ENCODE peak calls at places on chromosomes 7 and 10, in four cellular contexts. L is left lung; Y is thoracic aorta; X is CD4-positive, alpha-beta memory T cell. J is an unnamed sample. For H3K4me1, the result is how much of the 10 kb centered on the place peaks cover.

GRCh38 chr7:36047254-36047653 is 105.8 kb upstream of the EEPD1 start:
- DNase-seq in L (no peak), X (no peak), Y (no peak), J (no peak)

GRCh38 chr7:2063562-2064360 is 169.0 kb downstream of the MAD1L1 start:
- DNase-seq in L (no peak), X (no peak), Y (no peak), J (no peak)

GRCh38 chr10:13834581-13835286 is 248.0 kb downstream of the PRPF18 start:
- DNase-seq in Y (no peak), X (no peak), L (no peak), J (no peak)

GRCh38 chr10:35304649-35305048 is 31.7 kb upstream of the CCNY start:
- DNase-seq in X (no peak), Y (no peak), L (no peak), J (no peak)

GRCh38 chr10:132458595-132459251 is 61.7 kb downstream of the PWWP2B start:
- DNase-seq in Y (no peak), L (peak), X (peak), J (peak)

GRCh38 chr7:5553298-5553877 is 129.8 kb upstream of the TNRC18 start:
- DNase-seq in L (no peak), Y (no peak), X (no peak), J (no peak)

GRCh38 chr10:59276928-59277327 is 85.4 kb downstream of the FAM13C start:
- DNase-seq in X (no peak), Y (no peak), L (no peak), J (no peak)

GRCh38 chr7:32218741-32219283 is 148.6 kb upstream of the PDE1C start:
- DNase-seq in L (no peak), X (no peak), Y (no peak), J (no peak)

GRCh38 chr10:107614939-107615665 is 450.6 kb upstream of the SORCS1 start:
- DNase-seq in L (no peak), Y (no peak), X (no peak), J (no peak)

GRCh38 chr7:107103369-107103768 is 58.9 kb downstream of the PRKAR2B start:
- DNase-seq in X (no peak), Y (no peak), L (no peak), J (no peak)

GRCh38 chr10:107631876-107632275 is 467.4 kb upstream of the SORCS1 start:
- DNase-seq in X (no peak), L (no peak), Y (no peak), J (no peak)

GRCh38 chr10:72292223-72292691 is 18.5 kb downstream of the DDIT4 start:
- DNase-seq in Y (no peak), X (no peak), L (no peak), J (no peak)
- H3K4me1 ChIP-seq in Y (under half), X (half or more), L (under half), J (half or more)

DNA sequence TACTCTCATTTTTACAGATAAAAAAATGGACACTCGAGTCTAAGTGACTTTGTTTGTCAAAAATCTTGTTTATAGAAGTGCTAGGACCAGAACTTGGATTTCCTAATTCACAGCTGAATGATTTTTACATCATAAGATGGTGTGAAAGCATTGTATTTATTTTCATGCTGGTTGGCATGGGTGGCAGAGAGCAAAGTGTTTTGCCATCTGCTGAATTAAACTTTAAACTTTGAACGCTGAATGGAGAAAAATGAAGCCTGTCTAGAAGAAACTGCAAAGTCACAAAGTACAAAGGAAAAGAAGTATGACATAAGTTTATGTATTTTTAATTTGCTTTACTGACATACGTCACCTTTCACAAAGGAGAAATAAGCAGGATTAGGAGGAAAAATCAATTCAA is 142.0 kb downstream of the NRBF2 start:
- DNase-seq in X (no peak), Y (no peak), L (no peak), J (no peak)
- H3K27ac ChIP-seq in X (no peak), Y (no peak), L (peak), J (no peak)

GRCh38 chr10:114403545-114404161 is 649 bp downstream of the AFAP1L2 start:
- DNase-seq in Y (no peak), L (no peak), X (no peak), J (no peak)

GRCh38 chr10:114402871-114403544 is 1.3 kb downstream of the AFAP1L2 start:
- DNase-seq in L (no peak), Y (no peak), X (no peak), J (no peak)

GRCh38 chr10:114404171-114405010 is at the start of gene AFAP1L2:
- DNase-seq in X (no peak), L (peak), Y (no peak), J (no peak)

GRCh38 chr10:114406455-114406854 is 2.2 kb upstream of the AFAP1L2 start:
- DNase-seq in L (no peak), X (no peak), Y (no peak), J (no peak)

DNA sequence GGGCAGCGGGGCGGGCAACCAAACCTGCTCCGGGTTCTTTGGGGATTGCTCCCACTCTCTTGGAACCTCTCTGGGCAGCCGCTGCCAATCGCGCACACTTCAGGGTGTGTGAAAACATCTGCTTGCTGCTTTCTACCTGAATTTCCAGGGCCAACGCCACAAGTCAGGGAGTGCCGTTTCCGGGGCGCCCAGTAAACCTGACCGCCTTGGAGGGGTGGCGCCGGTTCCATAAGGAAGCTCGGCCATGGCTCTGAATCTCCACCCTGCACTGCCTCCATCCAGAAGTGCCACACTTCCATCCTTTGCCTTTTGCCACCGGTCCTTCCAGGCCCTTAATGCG is 679 bp upstream of the AFAP1L2 start:
- DNase-seq in Y (no peak), X (no peak), L (no peak), J (no peak)
- H3K4me3 ChIP-seq in Y (peak), X (no peak), L (peak), J (no peak)

GRCh38 chr10:43064331-43065075 is 12.4 kb upstream of the RET start:
- DNase-seq in X (no peak), L (peak), Y (no peak), J (no peak)

GRCh38 chr10:43068136-43068395 is 8.8 kb upstream of the RET start:
- DNase-seq in L (no peak), Y (no peak), X (no peak), J (no peak)

GRCh38 chr10:43067391-43068135 is 9.3 kb upstream of the RET start:
- DNase-seq in X (no peak), L (peak), Y (no peak), J (no peak)

GRCh38 chr10:43066481-43066880 is 10.4 kb upstream of the RET start:
- DNase-seq in L (peak), Y (no peak), X (no peak), J (no peak)

DNA sequence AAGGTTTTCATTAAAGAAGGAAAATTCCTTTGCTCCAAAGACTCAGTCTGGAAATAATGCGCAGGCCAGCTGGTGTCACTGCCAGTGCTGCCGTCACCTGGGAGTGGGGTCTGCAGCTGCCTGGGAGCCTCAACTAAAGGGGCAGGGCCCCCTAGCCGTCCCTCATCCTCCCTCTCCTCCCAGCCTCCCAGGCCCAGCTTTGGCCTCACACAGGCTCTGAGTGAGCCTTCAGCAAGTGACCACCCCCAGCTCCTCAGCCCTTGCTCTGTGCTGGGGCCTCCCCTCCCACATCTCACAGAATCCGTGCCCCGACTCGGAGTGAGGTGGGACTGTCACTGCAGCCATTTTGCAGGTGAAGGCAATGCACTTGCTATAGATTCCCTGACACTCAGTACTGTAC is 11.1 kb upstream of the RET start:
- DNase-seq in L (peak), X (no peak), Y (no peak), J (no peak)
- H3K4me1 ChIP-seq in L (under half), X (under half), Y (under half), J (under half)

J was measured in effector memory CD4-positive, alpha-beta T cell.